ENCODE peak calls at places on chromosomes 12 and 14, in ten cellular contexts. M, S, X, V, Z, T, O, I, H and N are unnamed samples.

GRCh38 chr12:12180136-12180535 is 86.7 kb downstream of the LRP6 start:
- DNase-seq in O (no peak), V (no peak), T (no peak), X (no peak), I (no peak), S (no peak), Z (no peak), H (no peak), M (no peak), N (no peak)

GRCh38 chr12:20007331-20007730 is 361.0 kb upstream of the PDE3A start:
- DNase-seq in S (no peak), V (no peak), X (no peak), Z (no peak), M (no peak), T (no peak), H (no peak), O (no peak), I (no peak), N (no peak)

GRCh38 chr12:108832208-108832607 is 25.2 kb downstream of the SSH1 start:
- DNase-seq in V (no peak), S (no peak), O (no peak), H (no peak), Z (no peak), I (no peak), M (no peak), X (no peak), T (no peak), N (no peak)

GRCh38 chr14:50805396-50805795 is 25.6 kb downstream of the NIN start:
- DNase-seq in M (no peak), T (no peak), I (no peak), V (no peak), X (no peak), S (no peak), Z (no peak), O (no peak), H (no peak), N (no peak)

GRCh38 chr12:52232916-52233461 is at the start of gene KRT7:
- DNase-seq in Z (peak; percentile 55), T (no peak), V (no peak), M (no peak), I (no peak), X (no peak), S (no peak), O (no peak), H (peak; percentile 85), N (peak; percentile 58)

GRCh38 chr12:106227641-106228319 is 20.0 kb downstream of the CKAP4 start:
- DNase-seq in O (no peak), S (no peak), M (peak; percentile 81), T (peak; percentile 15), X (peak; percentile 79), I (no peak), Z (no peak), H (peak; percentile 48), V (no peak), N (no peak)

GRCh38 chr14:75333523-75334190 is 55.0 kb downstream of the FOS start:
- DNase-seq in T (no peak), H (no peak), V (no peak), Z (no peak), S (no peak), X (peak; percentile 1), I (peak; percentile 32), O (peak; percentile 70), M (peak; percentile 7), N (no peak)

GRCh38 chr12:109115758-109116610 is at the start of gene ACACB:
- DNase-seq in I (peak; percentile 84), T (no peak), X (no peak), Z (peak; percentile 89), V (no peak), M (no peak), S (no peak), O (peak; percentile 87), H (peak; percentile 61), N (peak; percentile 22)

GRCh38 chr14:98634043-98634820 is 637.8 kb downstream of the BCL11B start:
- DNase-seq in X (no peak), T (no peak), M (no peak), I (no peak), O (no peak), H (no peak), Z (no peak), V (no peak), S (no peak), N (no peak)

GRCh38 chr12:53053223-53054111 is 3.6 kb downstream of the TNS2 start:
- DNase-seq in T (no peak), M (peak; percentile 58), S (no peak), O (peak; percentile 83), Z (peak; percentile 81), I (peak; percentile 71), V (no peak), X (peak; percentile 64), H (peak; percentile 98), N (peak; percentile 94)

GRCh38 chr12:109815225-109815624 is 18.0 kb downstream of the TRPV4 start:
- DNase-seq in S (no peak), I (no peak), Z (no peak), H (no peak), O (no peak), X (no peak), M (no peak), T (no peak), V (no peak), N (no peak)

GRCh38 chr12:57523706-57524614 is 1.3 kb downstream of the MBD6 start:
- DNase-seq in T (no peak), S (no peak), I (no peak), M (no peak), X (no peak), O (no peak), V (no peak), H (peak; percentile 51), Z (no peak), N (no peak)

GRCh38 chr12:112020947-112021457 is 7.8 kb downstream of the ERP29 start:
- DNase-seq in S (no peak), H (no peak), O (no peak), T (no peak), M (no peak), X (no peak), V (no peak), Z (no peak), I (no peak), N (no peak)

GRCh38 chr12:110637869-110638441 is 24.0 kb downstream of the TCTN1 start:
- DNase-seq in I (no peak), X (no peak), O (no peak), H (no peak), M (no peak), S (no peak), V (no peak), Z (no peak), T (peak; percentile 4), N (no peak)

GRCh38 chr12:51371295-51371953 is 19.8 kb downstream of the GALNT6 start:
- DNase-seq in Z (peak; percentile 53), M (no peak), H (peak; percentile 96), X (no peak), I (no peak), V (peak; percentile 83), S (peak; percentile 98), O (peak; percentile 75), T (peak; percentile 97), N (peak; percentile 46)

GRCh38 chr12:46303039-46303666 is 34.3 kb upstream of the SLC38A1 start:
- DNase-seq in I (no peak), M (peak; percentile 40), O (no peak), Z (peak; percentile 40), H (peak; percentile 60), V (no peak), T (peak; percentile 64), X (peak; percentile 54), S (peak; percentile 25), N (peak; percentile 81)

GRCh38 chr14:87443787-87444186 is 549.2 kb downstream of the GALC start:
- DNase-seq in M (no peak), H (no peak), S (no peak), X (no peak), V (no peak), Z (no peak), T (peak; percentile 86), O (no peak), I (no peak), N (no peak)